ENCODE peak calls at places on chromosomes 13 and 19, in eight cellular contexts. One of them, this sample, is unnamed.

GRCh38 chr19:30096596-30097370 is 154.7 kb downstream of the URI1 start:
- ATAC-seq in HCT116: no peak
- ATAC-seq in activated T-helper 17 cell treated with anti-CD3 and anti-CD28 coated beads, Interleukin-2, amount 50 U/mL, for 72 hours: no peak
- ATAC-seq in upper lobe of left lung: no peak
- ATAC-seq in activated T-cell treated with anti-CD3 and anti-CD28 coated beads, Interleukin-2, amount 50 U/mL, for 4 hours: no peak
- ATAC-seq in HepG2: no peak
- ATAC-seq in foreskin keratinocyte: no peak
- ATAC-seq in stimulated activated naive B cell treated with anti-CD40 and anti-IgM and Interleukin-4, amounts not matched to agents 10 μg/mL and 1 μg/mL and 100 μg/mL, for 72 hours: no peak
- ATAC-seq in this sample: no peak

GRCh38 chr19:6530385-6531162 is at the start of gene TNFSF9:
- ATAC-seq in activated T-helper 17 cell treated with anti-CD3 and anti-CD28 coated beads, Interleukin-2, amount 50 U/mL, for 72 hours: peak
- ATAC-seq in HepG2: peak
- ATAC-seq in HCT116: peak
- ATAC-seq in foreskin keratinocyte: peak
- ATAC-seq in upper lobe of left lung: peak
- ATAC-seq in stimulated activated naive B cell treated with anti-CD40 and anti-IgM and Interleukin-4, amounts not matched to agents 10 μg/mL and 1 μg/mL and 100 μg/mL, for 72 hours: peak
- ATAC-seq in activated T-cell treated with anti-CD3 and anti-CD28 coated beads, Interleukin-2, amount 50 U/mL, for 4 hours: peak
- ATAC-seq in this sample: peak

GRCh38 chr13:102591988-102592781 is 4.6 kb upstream of the TPP2 start:
- ATAC-seq in HepG2: peak
- ATAC-seq in stimulated activated naive B cell treated with anti-CD40 and anti-IgM and Interleukin-4, amounts not matched to agents 10 μg/mL and 1 μg/mL and 100 μg/mL, for 72 hours: peak
- ATAC-seq in HCT116: peak
- ATAC-seq in activated T-cell treated with anti-CD3 and anti-CD28 coated beads, Interleukin-2, amount 50 U/mL, for 4 hours: peak
- ATAC-seq in upper lobe of left lung: no peak
- ATAC-seq in activated T-helper 17 cell treated with anti-CD3 and anti-CD28 coated beads, Interleukin-2, amount 50 U/mL, for 72 hours: peak
- ATAC-seq in foreskin keratinocyte: peak
- ATAC-seq in this sample: peak

GRCh38 chr19:8370176-8371010 is 6.4 kb downstream of the ANGPTL4 start:
- ATAC-seq in HepG2: no peak
- ATAC-seq in activated T-cell treated with anti-CD3 and anti-CD28 coated beads, Interleukin-2, amount 50 U/mL, for 4 hours: no peak
- ATAC-seq in stimulated activated naive B cell treated with anti-CD40 and anti-IgM and Interleukin-4, amounts not matched to agents 10 μg/mL and 1 μg/mL and 100 μg/mL, for 72 hours: no peak
- ATAC-seq in HCT116: no peak
- ATAC-seq in activated T-helper 17 cell treated with anti-CD3 and anti-CD28 coated beads, Interleukin-2, amount 50 U/mL, for 72 hours: peak
- ATAC-seq in upper lobe of left lung: peak
- ATAC-seq in foreskin keratinocyte: no peak
- ATAC-seq in this sample: no peak

GRCh38 chr19:6108721-6109633 is 1.3 kb downstream of the RFX2 start:
- ATAC-seq in foreskin keratinocyte: no peak
- ATAC-seq in HepG2: no peak
- ATAC-seq in upper lobe of left lung: peak
- ATAC-seq in activated T-helper 17 cell treated with anti-CD3 and anti-CD28 coated beads, Interleukin-2, amount 50 U/mL, for 72 hours: no peak
- ATAC-seq in stimulated activated naive B cell treated with anti-CD40 and anti-IgM and Interleukin-4, amounts not matched to agents 10 μg/mL and 1 μg/mL and 100 μg/mL, for 72 hours: no peak
- ATAC-seq in HCT116: no peak
- ATAC-seq in activated T-cell treated with anti-CD3 and anti-CD28 coated beads, Interleukin-2, amount 50 U/mL, for 4 hours: no peak
- ATAC-seq in this sample: no peak

GRCh38 chr13:110518150-110518525 is 43.4 kb downstream of the RAB20 start:
- ATAC-seq in HepG2: no peak
- ATAC-seq in stimulated activated naive B cell treated with anti-CD40 and anti-IgM and Interleukin-4, amounts not matched to agents 10 μg/mL and 1 μg/mL and 100 μg/mL, for 72 hours: no peak
- ATAC-seq in foreskin keratinocyte: no peak
- ATAC-seq in upper lobe of left lung: no peak
- ATAC-seq in activated T-helper 17 cell treated with anti-CD3 and anti-CD28 coated beads, Interleukin-2, amount 50 U/mL, for 72 hours: no peak
- ATAC-seq in HCT116: no peak
- ATAC-seq in activated T-cell treated with anti-CD3 and anti-CD28 coated beads, Interleukin-2, amount 50 U/mL, for 4 hours: no peak
- ATAC-seq in this sample: no peak

GRCh38 chr19:19022380-19022961 is 10.8 kb downstream of the SUGP2 start:
- ATAC-seq in upper lobe of left lung: peak
- ATAC-seq in activated T-cell treated with anti-CD3 and anti-CD28 coated beads, Interleukin-2, amount 50 U/mL, for 4 hours: no peak
- ATAC-seq in HCT116: no peak
- ATAC-seq in foreskin keratinocyte: no peak
- ATAC-seq in HepG2: peak
- ATAC-seq in stimulated activated naive B cell treated with anti-CD40 and anti-IgM and Interleukin-4, amounts not matched to agents 10 μg/mL and 1 μg/mL and 100 μg/mL, for 72 hours: no peak
- ATAC-seq in activated T-helper 17 cell treated with anti-CD3 and anti-CD28 coated beads, Interleukin-2, amount 50 U/mL, for 72 hours: no peak
- ATAC-seq in this sample: no peak

GRCh38 chr13:75319244-75319643 is 162.7 kb downstream of the TBC1D4 start:
- ATAC-seq in foreskin keratinocyte: no peak
- ATAC-seq in HCT116: no peak
- ATAC-seq in HepG2: no peak
- ATAC-seq in stimulated activated naive B cell treated with anti-CD40 and anti-IgM and Interleukin-4, amounts not matched to agents 10 μg/mL and 1 μg/mL and 100 μg/mL, for 72 hours: no peak
- ATAC-seq in activated T-helper 17 cell treated with anti-CD3 and anti-CD28 coated beads, Interleukin-2, amount 50 U/mL, for 72 hours: peak
- ATAC-seq in upper lobe of left lung: no peak
- ATAC-seq in activated T-cell treated with anti-CD3 and anti-CD28 coated beads, Interleukin-2, amount 50 U/mL, for 4 hours: no peak
- ATAC-seq in this sample: no peak

GRCh38 chr19:40528533-40529092 is 48.1 kb upstream of the SHKBP1 start:
- ATAC-seq in activated T-helper 17 cell treated with anti-CD3 and anti-CD28 coated beads, Interleukin-2, amount 50 U/mL, for 72 hours: no peak
- ATAC-seq in foreskin keratinocyte: no peak
- ATAC-seq in upper lobe of left lung: no peak
- ATAC-seq in HepG2: no peak
- ATAC-seq in activated T-cell treated with anti-CD3 and anti-CD28 coated beads, Interleukin-2, amount 50 U/mL, for 4 hours: no peak
- ATAC-seq in HCT116: peak
- ATAC-seq in stimulated activated naive B cell treated with anti-CD40 and anti-IgM and Interleukin-4, amounts not matched to agents 10 μg/mL and 1 μg/mL and 100 μg/mL, for 72 hours: no peak
- ATAC-seq in this sample: no peak

GRCh38 chr13:112141643-112142400 is 74.9 kb downstream of the SOX1 start:
- ATAC-seq in upper lobe of left lung: no peak
- ATAC-seq in foreskin keratinocyte: no peak
- ATAC-seq in activated T-helper 17 cell treated with anti-CD3 and anti-CD28 coated beads, Interleukin-2, amount 50 U/mL, for 72 hours: no peak
- ATAC-seq in activated T-cell treated with anti-CD3 and anti-CD28 coated beads, Interleukin-2, amount 50 U/mL, for 4 hours: no peak
- ATAC-seq in stimulated activated naive B cell treated with anti-CD40 and anti-IgM and Interleukin-4, amounts not matched to agents 10 μg/mL and 1 μg/mL and 100 μg/mL, for 72 hours: no peak
- ATAC-seq in HCT116: no peak
- ATAC-seq in HepG2: no peak
- ATAC-seq in this sample: peak

GRCh38 chr13:48410199-48410598 is 2.7 kb downstream of the LPAR6 start:
- ATAC-seq in foreskin keratinocyte: peak
- ATAC-seq in stimulated activated naive B cell treated with anti-CD40 and anti-IgM and Interleukin-4, amounts not matched to agents 10 μg/mL and 1 μg/mL and 100 μg/mL, for 72 hours: no peak
- ATAC-seq in HepG2: peak
- ATAC-seq in HCT116: no peak
- ATAC-seq in activated T-helper 17 cell treated with anti-CD3 and anti-CD28 coated beads, Interleukin-2, amount 50 U/mL, for 72 hours: peak
- ATAC-seq in activated T-cell treated with anti-CD3 and anti-CD28 coated beads, Interleukin-2, amount 50 U/mL, for 4 hours: peak
- ATAC-seq in upper lobe of left lung: no peak
- ATAC-seq in this sample: no peak

GRCh38 chr19:16268676-16269319 is 55.8 kb upstream of the KLF2 start:
- ATAC-seq in foreskin keratinocyte: no peak
- ATAC-seq in HepG2: no peak
- ATAC-seq in HCT116: no peak
- ATAC-seq in stimulated activated naive B cell treated with anti-CD40 and anti-IgM and Interleukin-4, amounts not matched to agents 10 μg/mL and 1 μg/mL and 100 μg/mL, for 72 hours: no peak
- ATAC-seq in upper lobe of left lung: no peak
- ATAC-seq in activated T-helper 17 cell treated with anti-CD3 and anti-CD28 coated beads, Interleukin-2, amount 50 U/mL, for 72 hours: no peak
- ATAC-seq in activated T-cell treated with anti-CD3 and anti-CD28 coated beads, Interleukin-2, amount 50 U/mL, for 4 hours: no peak
- ATAC-seq in this sample: no peak

GRCh38 chr13:102863590-102863989 is 17.8 kb downstream of the ERCC5 start:
- ATAC-seq in activated T-cell treated with anti-CD3 and anti-CD28 coated beads, Interleukin-2, amount 50 U/mL, for 4 hours: no peak
- ATAC-seq in upper lobe of left lung: no peak
- ATAC-seq in HCT116: no peak
- ATAC-seq in HepG2: no peak
- ATAC-seq in foreskin keratinocyte: no peak
- ATAC-seq in activated T-helper 17 cell treated with anti-CD3 and anti-CD28 coated beads, Interleukin-2, amount 50 U/mL, for 72 hours: no peak
- ATAC-seq in stimulated activated naive B cell treated with anti-CD40 and anti-IgM and Interleukin-4, amounts not matched to agents 10 μg/mL and 1 μg/mL and 100 μg/mL, for 72 hours: no peak
- ATAC-seq in this sample: no peak

GRCh38 chr13:21297452-21297851 is 121.0 kb downstream of the MRPL57 start:
- ATAC-seq in foreskin keratinocyte: no peak
- ATAC-seq in HepG2: peak
- ATAC-seq in upper lobe of left lung: no peak
- ATAC-seq in stimulated activated naive B cell treated with anti-CD40 and anti-IgM and Interleukin-4, amounts not matched to agents 10 μg/mL and 1 μg/mL and 100 μg/mL, for 72 hours: peak
- ATAC-seq in activated T-helper 17 cell treated with anti-CD3 and anti-CD28 coated beads, Interleukin-2, amount 50 U/mL, for 72 hours: no peak
- ATAC-seq in activated T-cell treated with anti-CD3 and anti-CD28 coated beads, Interleukin-2, amount 50 U/mL, for 4 hours: no peak
- ATAC-seq in HCT116: no peak
- ATAC-seq in this sample: no peak

GRCh38 chr13:77460195-77460594 is 75.3 kb upstream of the SCEL start:
- ATAC-seq in HCT116: no peak
- ATAC-seq in foreskin keratinocyte: no peak
- ATAC-seq in activated T-cell treated with anti-CD3 and anti-CD28 coated beads, Interleukin-2, amount 50 U/mL, for 4 hours: no peak
- ATAC-seq in stimulated activated naive B cell treated with anti-CD40 and anti-IgM and Interleukin-4, amounts not matched to agents 10 μg/mL and 1 μg/mL and 100 μg/mL, for 72 hours: peak
- ATAC-seq in upper lobe of left lung: peak
- ATAC-seq in HepG2: no peak
- ATAC-seq in activated T-helper 17 cell treated with anti-CD3 and anti-CD28 coated beads, Interleukin-2, amount 50 U/mL, for 72 hours: no peak
- ATAC-seq in this sample: peak

GRCh38 chr13:20616059-20616797 is 49.3 kb downstream of the IFT88 start:
- ATAC-seq in HCT116: no peak
- ATAC-seq in upper lobe of left lung: no peak
- ATAC-seq in stimulated activated naive B cell treated with anti-CD40 and anti-IgM and Interleukin-4, amounts not matched to agents 10 μg/mL and 1 μg/mL and 100 μg/mL, for 72 hours: no peak
- ATAC-seq in foreskin keratinocyte: peak
- ATAC-seq in activated T-helper 17 cell treated with anti-CD3 and anti-CD28 coated beads, Interleukin-2, amount 50 U/mL, for 72 hours: no peak
- ATAC-seq in activated T-cell treated with anti-CD3 and anti-CD28 coated beads, Interleukin-2, amount 50 U/mL, for 4 hours: no peak
- ATAC-seq in HepG2: no peak
- ATAC-seq in this sample: no peak

GRCh38 chr13:20711301-20712044 is 8.0 kb downstream of the IL17D start:
- ATAC-seq in HCT116: no peak
- ATAC-seq in activated T-helper 17 cell treated with anti-CD3 and anti-CD28 coated beads, Interleukin-2, amount 50 U/mL, for 72 hours: no peak
- ATAC-seq in HepG2: peak
- ATAC-seq in activated T-cell treated with anti-CD3 and anti-CD28 coated beads, Interleukin-2, amount 50 U/mL, for 4 hours: no peak
- ATAC-seq in foreskin keratinocyte: no peak
- ATAC-seq in upper lobe of left lung: no peak
- ATAC-seq in stimulated activated naive B cell treated with anti-CD40 and anti-IgM and Interleukin-4, amounts not matched to agents 10 μg/mL and 1 μg/mL and 100 μg/mL, for 72 hours: no peak
- ATAC-seq in this sample: no peak

GRCh38 chr13:60642552-60642951 is 245.5 kb downstream of the TDRD3 start:
- ATAC-seq in HepG2: no peak
- ATAC-seq in activated T-cell treated with anti-CD3 and anti-CD28 coated beads, Interleukin-2, amount 50 U/mL, for 4 hours: no peak
- ATAC-seq in upper lobe of left lung: no peak
- ATAC-seq in HCT116: no peak
- ATAC-seq in stimulated activated naive B cell treated with anti-CD40 and anti-IgM and Interleukin-4, amounts not matched to agents 10 μg/mL and 1 μg/mL and 100 μg/mL, for 72 hours: no peak
- ATAC-seq in foreskin keratinocyte: no peak
- ATAC-seq in activated T-helper 17 cell treated with anti-CD3 and anti-CD28 coated beads, Interleukin-2, amount 50 U/mL, for 72 hours: no peak
- ATAC-seq in this sample: no peak

GRCh38 chr13:54934121-54934520 is 1905.5 kb downstream of the OLFM4 start:
- ATAC-seq in foreskin keratinocyte: peak
- ATAC-seq in activated T-helper 17 cell treated with anti-CD3 and anti-CD28 coated beads, Interleukin-2, amount 50 U/mL, for 72 hours: no peak
- ATAC-seq in upper lobe of left lung: no peak
- ATAC-seq in HepG2: no peak
- ATAC-seq in activated T-cell treated with anti-CD3 and anti-CD28 coated beads, Interleukin-2, amount 50 U/mL, for 4 hours: no peak
- ATAC-seq in HCT116: no peak
- ATAC-seq in stimulated activated naive B cell treated with anti-CD40 and anti-IgM and Interleukin-4, amounts not matched to agents 10 μg/mL and 1 μg/mL and 100 μg/mL, for 72 hours: no peak
- ATAC-seq in this sample: no peak

GRCh38 chr19:4557186-4557970 is 2.1 kb downstream of the SEMA6B start:
- ATAC-seq in activated T-helper 17 cell treated with anti-CD3 and anti-CD28 coated beads, Interleukin-2, amount 50 U/mL, for 72 hours: no peak
- ATAC-seq in activated T-cell treated with anti-CD3 and anti-CD28 coated beads, Interleukin-2, amount 50 U/mL, for 4 hours: peak
- ATAC-seq in stimulated activated naive B cell treated with anti-CD40 and anti-IgM and Interleukin-4, amounts not matched to agents 10 μg/mL and 1 μg/mL and 100 μg/mL, for 72 hours: no peak
- ATAC-seq in foreskin keratinocyte: no peak
- ATAC-seq in HepG2: peak
- ATAC-seq in upper lobe of left lung: no peak
- ATAC-seq in HCT116: peak
- ATAC-seq in this sample: peak

GRCh38 chr19:15577184-15577771 is 37.7 kb upstream of the CYP4F8 start:
- ATAC-seq in upper lobe of left lung: no peak
- ATAC-seq in stimulated activated naive B cell treated with anti-CD40 and anti-IgM and Interleukin-4, amounts not matched to agents 10 μg/mL and 1 μg/mL and 100 μg/mL, for 72 hours: no peak
- ATAC-seq in HepG2: no peak
- ATAC-seq in HCT116: no peak
- ATAC-seq in activated T-cell treated with anti-CD3 and anti-CD28 coated beads, Interleukin-2, amount 50 U/mL, for 4 hours: no peak
- ATAC-seq in foreskin keratinocyte: no peak
- ATAC-seq in activated T-helper 17 cell treated with anti-CD3 and anti-CD28 coated beads, Interleukin-2, amount 50 U/mL, for 72 hours: no peak
- ATAC-seq in this sample: no peak

This sample was measured in stimulated activated memory B cell treated with anti-CD40 and anti-IgM and Interleukin-4, amounts not matched to agents 10 μg/mL and 1 μg/mL and 100 μg/mL, for 72 hours.